ENCODE peak calls at places on chromosomes 4 and X, in nine cellular contexts. W, U, R, D, F, B, L, S and J are unnamed samples.

GRCh38 chr4:21512351-21512750 is 436.2 kb downstream of the KCNIP4 start:
- DNase-seq in W (no peak), U (no peak), R (peak), D (peak), F (peak), B (peak), L (peak), S (peak), J (no peak)

GRCh38 chr4:150089732-150090131 is 11.5 kb downstream of the DCLK2 start:
- DNase-seq in W (no peak), U (no peak), R (no peak), D (no peak), F (peak), B (no peak), L (no peak), S (peak), J (no peak)

GRCh38 chr4:6763330-6763851 is 19.1 kb upstream of the KIAA0232 start:
- DNase-seq in W (peak), U (no peak), R (peak), D (no peak), F (no peak), B (no peak), L (no peak), S (no peak), J (no peak)

GRCh38 chrX:79153348-79153747 is 8.9 kb downstream of the GPR174 start:
- DNase-seq in W (no peak), U (no peak), R (no peak), D (no peak), F (no peak), B (no peak), L (no peak), S (no peak), J (no peak)

GRCh38 chr4:53902786-53903185 is 161.6 kb downstream of the CHIC2 start:
- DNase-seq in W (no peak), U (no peak), R (no peak), D (no peak), F (no peak), B (no peak), L (peak), S (no peak), J (no peak)

GRCh38 chrX:15334561-15334960 is 762 bp downstream of the PIGA start:
- DNase-seq in W (no peak), U (peak), R (no peak), D (peak), F (peak), B (no peak), L (peak), S (peak), J (peak)

GRCh38 chr4:20625460-20625859 is 74.8 kb upstream of the PACRGL start:
- DNase-seq in W (no peak), U (no peak), R (no peak), D (no peak), F (no peak), B (no peak), L (no peak), S (no peak), J (no peak)

GRCh38 chr4:152278505-152279301 is 257.2 kb downstream of the FBXW7 start:
- DNase-seq in W (no peak), U (no peak), R (no peak), D (no peak), F (no peak), B (no peak), L (no peak), S (no peak), J (peak)

GRCh38 chrX:51144828-51145442 is 187.7 kb upstream of the NUDT10 start:
- DNase-seq in W (no peak), U (peak), R (peak), D (peak), F (peak), B (peak), L (peak), S (peak), J (peak)

GRCh38 chr4:4901877-4902276 is 42.4 kb downstream of the MSX1 start:
- DNase-seq in W (no peak), U (no peak), R (peak), D (no peak), F (no peak), B (no peak), L (no peak), S (no peak), J (no peak)

GRCh38 chrX:138745215-138745614 is 33.7 kb upstream of the FGF13 start:
- DNase-seq in W (no peak), U (peak), R (peak), D (peak), F (peak), B (peak), L (peak), S (peak), J (peak)

GRCh38 chrX:114344756-114345155 is 239.1 kb upstream of the HTR2C start:
- DNase-seq in W (no peak), U (no peak), R (no peak), D (peak), F (peak), B (no peak), L (peak), S (peak), J (no peak)

GRCh38 chr4:125522992-125523391 is 208.2 kb downstream of the FAT4 start:
- DNase-seq in W (no peak), U (no peak), R (no peak), D (no peak), F (no peak), B (no peak), L (no peak), S (no peak), J (no peak)

GRCh38 chrX:129777218-129777768 is 2.5 kb upstream of the SASH3 start:
- DNase-seq in W (peak), U (peak), R (no peak), D (no peak), F (no peak), B (no peak), L (no peak), S (no peak), J (peak)

GRCh38 chr4:15361529-15361928 is 66.3 kb upstream of the C1QTNF7 start:
- DNase-seq in W (no peak), U (no peak), R (no peak), D (no peak), F (peak), B (no peak), L (no peak), S (no peak), J (no peak)

GRCh38 chr4:5773271-5773555 is 62.2 kb downstream of the EVC start:
- DNase-seq in W (no peak), U (no peak), R (peak), D (peak), F (peak), B (no peak), L (peak), S (peak), J (no peak)

GRCh38 chrX:72540318-72540717 is 32.3 kb downstream of the HDAC8 start:
- DNase-seq in W (no peak), U (no peak), R (no peak), D (peak), F (peak), B (no peak), L (peak), S (peak), J (no peak)

GRCh38 chr4:112223956-112224355 is 7.6 kb upstream of the AP1AR start:
- DNase-seq in W (no peak), U (no peak), R (no peak), D (no peak), F (no peak), B (no peak), L (no peak), S (no peak), J (no peak)

GRCh38 chrX:130902446-130902782 is 595 bp downstream of the ENOX2 start:
- DNase-seq in W (no peak), U (peak), R (no peak), D (no peak), F (no peak), B (no peak), L (no peak), S (no peak), J (no peak)

GRCh38 chr4:73707918-73708577 is 32.3 kb upstream of the CXCL8 start:
- DNase-seq in W (no peak), U (peak), R (no peak), D (peak), F (peak), B (no peak), L (peak), S (peak), J (no peak)

DNA sequence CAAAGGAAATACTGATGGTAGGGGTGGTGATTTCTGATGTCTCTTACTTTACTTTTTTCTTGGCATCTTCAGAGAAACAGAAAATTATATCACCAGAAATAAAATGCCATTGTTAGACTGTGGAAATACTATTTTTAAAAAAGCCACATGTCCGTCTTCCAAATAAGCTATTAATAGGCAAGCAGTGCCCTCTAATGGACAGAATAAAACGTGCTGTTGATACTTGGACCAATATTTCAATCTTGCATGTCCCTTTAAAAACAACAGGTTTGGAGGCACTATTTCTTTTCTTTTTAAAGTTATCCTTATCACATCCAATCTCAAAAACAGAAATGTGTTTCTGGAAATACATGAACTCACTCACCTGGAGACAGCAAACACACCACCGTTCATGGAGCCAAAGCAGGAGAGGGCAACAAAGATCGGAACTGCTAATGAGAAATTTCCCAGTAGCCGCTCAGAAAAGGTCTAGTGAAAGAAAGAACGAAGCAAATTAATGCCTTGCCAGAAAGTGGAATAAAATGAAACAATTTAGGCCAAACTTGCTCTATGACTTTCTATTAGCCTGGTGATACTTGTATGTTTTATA is 59.2 kb downstream of the SLC7A11 start:
- DNase-seq in W (no peak), U (no peak), R (peak), D (peak), F (peak), B (peak), L (peak), S (peak), J (no peak)
- TF ChIP-seq CTCF in W (peak), U (peak), R (peak), D (peak), F (peak), B (peak), L (peak), S (peak), J (peak)

DNA sequence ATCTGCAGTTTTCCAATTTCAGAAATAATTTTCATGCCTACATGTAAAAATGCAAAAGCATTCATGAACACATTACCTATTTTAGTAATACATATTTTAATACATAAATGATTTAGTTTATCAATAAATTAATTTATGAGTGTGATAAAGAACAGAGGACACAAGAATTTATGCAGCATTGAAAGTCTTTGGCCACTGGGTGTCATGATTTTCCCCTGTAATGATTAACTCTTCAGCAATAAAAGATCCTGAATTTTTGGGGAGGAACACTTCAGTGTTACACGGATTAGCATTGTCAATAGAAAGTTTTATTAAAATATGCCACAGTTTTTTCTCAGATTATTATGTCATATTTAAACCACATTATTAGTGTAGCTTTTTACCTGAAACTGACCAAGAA is 8.6 kb upstream of the VCX2 start:
- DNase-seq in W (no peak), U (no peak), R (no peak), D (peak), F (peak), B (no peak), L (peak), S (no peak), J (no peak)
- TF ChIP-seq CTCF in W (no peak), U (no peak), R (no peak), D (no peak), F (no peak), B (no peak), L (no peak), S (no peak), J (no peak)

GRCh38 chr4:127783026-127783769 is 1.1 kb downstream of the HSPA4L start:
- DNase-seq in W (peak), U (no peak), R (peak), D (peak), F (peak), B (peak), L (peak), S (peak), J (peak)

GRCh38 chr4:127793528-127793927 is 11.4 kb downstream of the HSPA4L start:
- DNase-seq in W (no peak), U (no peak), R (no peak), D (no peak), F (no peak), B (no peak), L (no peak), S (no peak), J (no peak)

GRCh38 chr4:127783971-127784519 is 1.9 kb downstream of the HSPA4L start:
- DNase-seq in W (no peak), U (no peak), R (no peak), D (no peak), F (no peak), B (no peak), L (no peak), S (no peak), J (no peak)

DNA sequence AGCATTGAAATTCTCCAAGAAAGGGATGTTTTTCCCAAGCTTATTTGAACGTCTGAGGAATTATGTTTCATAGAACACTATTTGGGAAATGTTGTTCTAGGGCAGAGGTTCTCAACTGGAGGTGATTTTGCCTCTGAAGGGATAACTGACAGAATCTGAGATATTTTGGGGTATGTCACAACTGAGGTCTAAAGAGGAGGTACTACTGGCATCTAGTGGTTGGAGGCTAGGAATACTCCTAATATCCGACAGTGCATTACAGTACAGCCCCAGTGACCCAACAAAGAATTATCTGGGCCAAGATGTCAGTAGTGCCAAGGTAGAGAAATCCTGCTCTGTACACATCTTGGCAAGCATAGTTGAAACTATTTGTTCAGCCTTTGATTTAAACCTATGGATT is 6.4 kb downstream of the HSPA4L start:
- DNase-seq in W (no peak), U (no peak), R (no peak), D (peak), F (no peak), B (no peak), L (peak), S (no peak), J (peak)
- TF ChIP-seq CTCF in W (no peak), U (peak), R (peak), D (peak), F (no peak), B (no peak), L (peak), S (peak), J (no peak)

GRCh38 chr4:162535121-162535520 is 371.3 kb upstream of the FSTL5 start:
- DNase-seq in W (no peak), U (no peak), R (no peak), D (no peak), F (no peak), B (no peak), L (no peak), S (no peak), J (no peak)
- TF ChIP-seq CTCF in W (no peak), U (no peak), R (no peak), D (no peak), F (no peak), B (peak), L (no peak), S (no peak), J (no peak)

GRCh38 chr4:156298230-156298629 is 344.6 kb upstream of the CTSO start:
- DNase-seq in W (no peak), U (no peak), R (no peak), D (peak), F (peak), B (peak), L (peak), S (peak), J (no peak)

GRCh38 chr4:156295676-156296075 is 342.0 kb upstream of the CTSO start:
- DNase-seq in W (no peak), U (no peak), R (no peak), D (peak), F (peak), B (no peak), L (peak), S (peak), J (no peak)

GRCh38 chr4:156293657-156294297 is 340.1 kb upstream of the CTSO start:
- DNase-seq in W (no peak), U (no peak), R (no peak), D (peak), F (peak), B (no peak), L (peak), S (peak), J (no peak)

GRCh38 chr4:156291317-156291716 is 337.7 kb upstream of the CTSO start:
- DNase-seq in W (no peak), U (no peak), R (no peak), D (peak), F (peak), B (no peak), L (peak), S (peak), J (no peak)

DNA sequence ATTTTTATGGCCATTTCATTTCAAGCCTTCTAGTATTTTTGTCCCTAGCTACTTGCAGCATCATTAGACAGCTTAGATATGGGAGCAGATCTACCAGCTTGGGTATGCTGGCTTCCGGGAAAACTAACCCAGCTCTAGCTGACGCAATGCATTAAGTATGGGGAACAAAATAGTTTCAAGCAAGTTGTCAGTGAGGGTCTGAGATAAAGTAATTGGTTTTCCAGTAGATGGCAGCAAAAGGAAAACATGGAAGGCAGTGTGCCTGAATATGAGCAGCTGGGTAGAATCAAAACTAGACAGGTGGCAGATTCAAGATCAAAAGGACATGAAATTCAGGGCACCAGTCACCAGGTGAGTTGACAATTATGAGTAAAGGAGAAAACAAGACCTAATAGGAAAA is 340.9 kb upstream of the CTSO start:
- DNase-seq in W (no peak), U (no peak), R (peak), D (peak), F (peak), B (peak), L (peak), S (peak), J (no peak)
- TF ChIP-seq CTCF in W (no peak), U (peak), R (peak), D (peak), F (peak), B (peak), L (peak), S (peak), J (no peak)

GRCh38 chr4:26157541-26157940 is 163.3 kb upstream of the RBPJ start:
- DNase-seq in W (no peak), U (no peak), R (no peak), D (no peak), F (peak), B (no peak), L (no peak), S (peak), J (no peak)

GRCh38 chr4:26162095-26162494 is 158.7 kb upstream of the RBPJ start:
- DNase-seq in W (no peak), U (no peak), R (no peak), D (no peak), F (no peak), B (no peak), L (no peak), S (no peak), J (no peak)

GRCh38 chr4:26163425-26164362 is 157.1 kb upstream of the RBPJ start:
- DNase-seq in W (no peak), U (no peak), R (peak), D (no peak), F (no peak), B (no peak), L (no peak), S (no peak), J (no peak)

GRCh38 chr4:26161030-26161824 is 159.6 kb upstream of the RBPJ start:
- DNase-seq in W (no peak), U (no peak), R (peak), D (no peak), F (peak), B (no peak), L (no peak), S (no peak), J (peak)
- TF ChIP-seq CTCF in W (no peak), U (no peak), R (peak), D (peak), F (no peak), B (no peak), L (peak), S (peak), J (no peak)

GRCh38 chr4:182971702-182972101 is 54.5 kb upstream of the DCTD start:
- DNase-seq in W (no peak), U (no peak), R (no peak), D (no peak), F (no peak), B (no peak), L (no peak), S (no peak), J (no peak)
- TF ChIP-seq CTCF in W (no peak), U (no peak), R (no peak), D (no peak), F (no peak), B (no peak), L (no peak), S (no peak), J (no peak)

DNA sequence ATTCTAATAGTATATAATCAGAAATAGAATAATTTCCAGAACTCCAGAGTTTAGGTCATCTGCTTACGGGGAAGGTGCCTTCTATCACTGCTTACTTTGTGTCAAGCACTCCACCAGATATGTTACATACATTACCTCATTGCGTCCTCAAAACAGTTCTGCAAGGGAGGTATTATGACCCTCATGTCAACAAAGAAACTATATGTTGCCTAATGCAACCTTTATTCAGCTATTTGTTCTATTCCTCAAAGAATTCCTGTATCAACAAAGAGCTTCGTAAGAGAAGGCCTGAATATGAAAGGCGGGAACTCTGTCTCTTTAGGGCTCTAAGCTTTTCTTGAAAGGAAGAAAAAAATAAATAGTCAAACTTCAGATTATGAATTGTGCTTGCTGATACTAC is 114.7 kb downstream of the PDLIM5 start:
- DNase-seq in W (no peak), U (no peak), R (no peak), D (no peak), F (no peak), B (no peak), L (no peak), S (no peak), J (no peak)
- TF ChIP-seq CTCF in W (no peak), U (no peak), R (no peak), D (no peak), F (no peak), B (no peak), L (no peak), S (no peak), J (no peak)

DNA sequence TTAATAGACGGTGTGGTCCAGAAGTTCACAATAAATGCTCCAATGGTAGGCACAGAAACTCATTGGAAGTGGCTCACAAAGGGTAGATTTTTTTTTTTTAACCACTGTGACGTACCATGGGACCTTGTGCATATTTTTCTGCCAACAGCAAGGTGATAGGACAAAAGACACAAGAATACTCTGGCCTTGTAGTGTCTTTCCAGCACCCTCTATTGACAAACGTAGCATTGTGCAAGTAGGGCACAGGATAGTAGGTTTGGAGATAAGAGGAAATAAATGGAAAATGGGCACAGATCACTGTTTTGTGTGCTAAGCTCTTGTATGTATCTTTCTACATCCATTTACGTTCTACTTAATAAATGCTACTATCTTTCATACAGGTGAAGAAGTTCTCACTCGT is 2054.9 kb downstream of the PCDH7 start:
- DNase-seq in W (no peak), U (no peak), R (peak), D (peak), F (peak), B (no peak), L (peak), S (no peak), J (no peak)
- TF ChIP-seq CTCF in W (no peak), U (no peak), R (peak), D (peak), F (no peak), B (no peak), L (no peak), S (no peak), J (no peak)

GRCh38 chrX:132404266-132404665 is 84.6 kb downstream of the MBNL3 start:
- DNase-seq in W (no peak), U (no peak), R (no peak), D (no peak), F (no peak), B (no peak), L (no peak), S (no peak), J (no peak)
- TF ChIP-seq CTCF in W (no peak), U (no peak), R (no peak), D (no peak), F (no peak), B (no peak), L (no peak), S (no peak), J (no peak)